ENCODE peak calls at places on chromosome 14, in eight cellular contexts. T is tibial artery; X is A673; O is stimulated activated CD4-positive, alpha-beta T cell treated with anti-CD3 and anti-CD28 coated beads, Interleukin-1b, Interleukin-23, amount 100 ng/mL, for 4 hours; L is CD8-positive, alpha-beta T cell; K is NCI-H2081; R is HFF-Myc; P is SIG-M5. Z is an unnamed sample.

GRCh38 chr14:44962573-44963528 is 861 bp downstream of the TOGARAM1 start:
- DNase-seq in X (peak), L (peak), P (no peak), R (no peak), K (no peak), T (peak), O (peak), Z (peak)

GRCh38 chr14:77268989-77269595 is 1.9 kb downstream of the NGB start:
- DNase-seq in R (no peak), X (no peak), L (no peak), T (no peak), P (no peak), O (no peak), K (no peak), Z (no peak)

GRCh38 chr14:89748004-89748403 is 206.5 kb downstream of the EFCAB11 start:
- DNase-seq in K (no peak), T (no peak), L (no peak), P (no peak), O (no peak), X (no peak), R (no peak), Z (no peak)

GRCh38 chr14:99387880-99388279 is 92.8 kb downstream of the SETD3 start:
- DNase-seq in T (no peak), X (no peak), O (no peak), K (no peak), L (no peak), P (no peak), R (no peak), Z (no peak)

GRCh38 chr14:102508410-102508773 is 1.2 kb downstream of the ANKRD9 start:
- DNase-seq in X (peak), R (no peak), T (no peak), P (no peak), K (no peak), O (no peak), L (no peak), Z (no peak)

GRCh38 chr14:103020271-103020910 is 37.0 kb downstream of the CDC42BPB start:
- DNase-seq in K (no peak), L (no peak), T (no peak), O (no peak), R (no peak), X (no peak), P (no peak), Z (peak)

GRCh38 chr14:91111443-91111842 is 2.4 kb upstream of the DGLUCY start:
- DNase-seq in P (no peak), K (no peak), R (no peak), T (no peak), O (no peak), L (no peak), X (no peak), Z (no peak)

GRCh38 chr14:74239848-74240793 is 872 bp downstream of the VSX2 start:
- DNase-seq in L (no peak), X (peak), P (no peak), R (no peak), T (no peak), K (no peak), O (no peak), Z (no peak)

GRCh38 chr14:61695695-61696527 is 598 bp downstream of the HIF1A start:
- DNase-seq in X (peak), T (peak), R (peak), O (peak), P (no peak), K (peak), L (peak), Z (peak)

GRCh38 chr14:74804219-74804825 is 41.2 kb downstream of the YLPM1 start:
- DNase-seq in L (no peak), R (peak), O (no peak), P (no peak), T (no peak), K (no peak), X (peak), Z (peak)

GRCh38 chr14:77612011-77612620 is 4.3 kb downstream of the SPTLC2 start:
- DNase-seq in K (no peak), T (no peak), O (no peak), R (no peak), L (no peak), P (no peak), X (no peak), Z (no peak)

GRCh38 chr14:26598081-26598671 is 343 bp upstream of the NOVA1 start:
- DNase-seq in R (no peak), T (peak), K (peak), L (no peak), X (peak), P (no peak), O (no peak), Z (peak)

GRCh38 chr14:75993567-75994041 is 8.0 kb downstream of the IFT43 start:
- DNase-seq in K (no peak), R (no peak), X (no peak), L (no peak), O (no peak), T (no peak), P (no peak), Z (no peak)